ENCODE peak calls at places on chromosomes 2 and 18, in four cellular contexts. One of them, this sample, is unnamed.

GRCh38 chr2:142254057-142254456 is 123.2 kb upstream of the LRP1B start:
- DNase-seq in mammary epithelial cell: no peak
- DNase-seq in upper lobe of right lung: no peak
- DNase-seq in A549: no peak
- DNase-seq in this sample: no peak

GRCh38 chr2:123811846-123812245 is 213.2 kb upstream of the CNTNAP5 start:
- DNase-seq in mammary epithelial cell: no peak
- DNase-seq in A549: no peak
- DNase-seq in upper lobe of right lung: no peak
- DNase-seq in this sample: no peak

GRCh38 chr2:218397502-218398436 is 1.9 kb upstream of the CTDSP1 start:
- DNase-seq in upper lobe of right lung: peak; percentile 91
- DNase-seq in mammary epithelial cell: peak; percentile 85
- DNase-seq in A549: peak; percentile 87
- DNase-seq in this sample: peak; percentile 93

GRCh38 chr2:238820909-238821308 is 27.0 kb upstream of the TWIST2 start:
- DNase-seq in mammary epithelial cell: peak; percentile 18
- DNase-seq in A549: no peak
- DNase-seq in upper lobe of right lung: no peak
- DNase-seq in this sample: no peak

GRCh38 chr2:4246364-4247131 is 543.2 kb downstream of the DCDC2C start:
- DNase-seq in mammary epithelial cell: no peak
- DNase-seq in A549: no peak
- DNase-seq in upper lobe of right lung: no peak
- DNase-seq in this sample: no peak

GRCh38 chr2:242051440-242051839 is 181.9 kb downstream of the RTP5 start:
- DNase-seq in A549: no peak
- DNase-seq in upper lobe of right lung: no peak
- DNase-seq in mammary epithelial cell: no peak
- DNase-seq in this sample: no peak

GRCh38 chr18:7482342-7482741 is 84.8 kb upstream of the PTPRM start:
- DNase-seq in mammary epithelial cell: peak; percentile 45
- DNase-seq in A549: no peak
- DNase-seq in upper lobe of right lung: no peak
- DNase-seq in this sample: no peak

GRCh38 chr2:200025717-200026116 is 70.3 kb downstream of the MAIP1 start:
- DNase-seq in upper lobe of right lung: no peak
- DNase-seq in mammary epithelial cell: no peak
- DNase-seq in A549: no peak
- DNase-seq in this sample: no peak

GRCh38 chr18:10271481-10271880 is 183.0 kb upstream of the APCDD1 start:
- DNase-seq in upper lobe of right lung: no peak
- DNase-seq in mammary epithelial cell: no peak
- DNase-seq in A549: no peak
- DNase-seq in this sample: no peak

GRCh38 chr2:210167227-210167626 is 4.0 kb downstream of the KANSL1L start:
- DNase-seq in upper lobe of right lung: no peak
- DNase-seq in A549: no peak
- DNase-seq in mammary epithelial cell: no peak
- DNase-seq in this sample: no peak

GRCh38 chr2:109423556-109424359 is 190.0 kb downstream of the SEPTIN10 start:
- DNase-seq in mammary epithelial cell: no peak
- DNase-seq in upper lobe of right lung: no peak
- DNase-seq in A549: no peak
- DNase-seq in this sample: peak; percentile 53
- TF ChIP-seq CTCF in mammary epithelial cell: no peak
- TF ChIP-seq CTCF in upper lobe of right lung: no peak
- TF ChIP-seq CTCF in A549: no peak
- TF ChIP-seq CTCF in this sample: no peak

GRCh38 chr18:1805526-1805925 is 765.8 kb downstream of the METTL4 start:
- DNase-seq in mammary epithelial cell: no peak
- DNase-seq in upper lobe of right lung: no peak
- DNase-seq in A549: no peak
- DNase-seq in this sample: no peak

GRCh38 chr18:1806884-1807615 is 764.3 kb downstream of the METTL4 start:
- DNase-seq in mammary epithelial cell: no peak
- DNase-seq in upper lobe of right lung: no peak
- DNase-seq in A549: no peak
- DNase-seq in this sample: no peak

GRCh38 chr18:1811282-1811681 is 760.0 kb downstream of the METTL4 start:
- DNase-seq in upper lobe of right lung: no peak
- DNase-seq in mammary epithelial cell: no peak
- DNase-seq in A549: no peak
- DNase-seq in this sample: no peak
- H3K4me3 ChIP-seq in upper lobe of right lung: no peak overlapping the region
- H3K4me3 ChIP-seq in mammary epithelial cell: no peak overlapping the region
- H3K4me3 ChIP-seq in A549: no peak overlapping the region
- H3K4me3 ChIP-seq in this sample: no peak overlapping the region

GRCh38 chr2:216320852-216321251 is 51.4 kb downstream of the MARCHF4 start:
- DNase-seq in A549: no peak
- DNase-seq in mammary epithelial cell: no peak
- DNase-seq in upper lobe of right lung: no peak
- DNase-seq in this sample: no peak

GRCh38 chr2:216316743-216317142 is 55.5 kb downstream of the MARCHF4 start:
- DNase-seq in A549: peak; percentile 83
- DNase-seq in mammary epithelial cell: peak; percentile 70
- DNase-seq in upper lobe of right lung: no peak
- DNase-seq in this sample: no peak

GRCh38 chr2:216317831-216318230 is 54.5 kb downstream of the MARCHF4 start:
- DNase-seq in A549: no peak
- DNase-seq in upper lobe of right lung: no peak
- DNase-seq in mammary epithelial cell: no peak
- DNase-seq in this sample: no peak

GRCh38 chr2:216319771-216320170 is 52.5 kb downstream of the MARCHF4 start:
- DNase-seq in A549: peak; percentile 19
- DNase-seq in mammary epithelial cell: no peak
- DNase-seq in upper lobe of right lung: no peak
- DNase-seq in this sample: no peak

GRCh38 chr2:216318470-216318869 is 53.8 kb downstream of the MARCHF4 start:
- DNase-seq in upper lobe of right lung: no peak
- DNase-seq in mammary epithelial cell: no peak
- DNase-seq in A549: no peak
- DNase-seq in this sample: no peak
- H3K4me1 ChIP-seq in upper lobe of right lung: no peaks in the 10 kb centered on the region
- H3K4me1 ChIP-seq in mammary epithelial cell: peaks cover 7% of the 10 kb centered on the region
- H3K4me1 ChIP-seq in A549: peaks cover 64% of the 10 kb centered on the region
- H3K4me1 ChIP-seq in this sample: no peaks in the 10 kb centered on the region

GRCh38 chr2:106041150-106041549 is 153.0 kb downstream of the UXS1 start:
- DNase-seq in A549: no peak
- DNase-seq in upper lobe of right lung: no peak
- DNase-seq in mammary epithelial cell: no peak
- DNase-seq in this sample: no peak

GRCh38 chr2:106038598-106039375 is 155.3 kb downstream of the UXS1 start:
- DNase-seq in A549: no peak
- DNase-seq in upper lobe of right lung: no peak
- DNase-seq in mammary epithelial cell: peak; percentile 28
- DNase-seq in this sample: no peak

GRCh38 chr2:106039634-106040033 is 154.5 kb downstream of the UXS1 start:
- DNase-seq in upper lobe of right lung: no peak
- DNase-seq in mammary epithelial cell: no peak
- DNase-seq in A549: no peak
- DNase-seq in this sample: no peak

GRCh38 chr2:106044021-106044420 is 150.1 kb downstream of the UXS1 start:
- DNase-seq in upper lobe of right lung: no peak
- DNase-seq in A549: no peak
- DNase-seq in mammary epithelial cell: no peak
- DNase-seq in this sample: no peak
- TF ChIP-seq CTCF in upper lobe of right lung: no peak
- TF ChIP-seq CTCF in A549: no peak
- TF ChIP-seq CTCF in mammary epithelial cell: no peak
- TF ChIP-seq CTCF in this sample: no peak

GRCh38 chr18:63951302-63951705 is 2.2 kb downstream of the HMSD start:
- DNase-seq in mammary epithelial cell: peak; percentile 19
- DNase-seq in A549: no peak
- DNase-seq in upper lobe of right lung: no peak
- DNase-seq in this sample: no peak

GRCh38 chr18:63949068-63949737 is at the start of gene HMSD:
- DNase-seq in A549: peak; percentile 40
- DNase-seq in mammary epithelial cell: peak; percentile 60
- DNase-seq in upper lobe of right lung: peak; percentile 88
- DNase-seq in this sample: peak; percentile 95

DNA sequence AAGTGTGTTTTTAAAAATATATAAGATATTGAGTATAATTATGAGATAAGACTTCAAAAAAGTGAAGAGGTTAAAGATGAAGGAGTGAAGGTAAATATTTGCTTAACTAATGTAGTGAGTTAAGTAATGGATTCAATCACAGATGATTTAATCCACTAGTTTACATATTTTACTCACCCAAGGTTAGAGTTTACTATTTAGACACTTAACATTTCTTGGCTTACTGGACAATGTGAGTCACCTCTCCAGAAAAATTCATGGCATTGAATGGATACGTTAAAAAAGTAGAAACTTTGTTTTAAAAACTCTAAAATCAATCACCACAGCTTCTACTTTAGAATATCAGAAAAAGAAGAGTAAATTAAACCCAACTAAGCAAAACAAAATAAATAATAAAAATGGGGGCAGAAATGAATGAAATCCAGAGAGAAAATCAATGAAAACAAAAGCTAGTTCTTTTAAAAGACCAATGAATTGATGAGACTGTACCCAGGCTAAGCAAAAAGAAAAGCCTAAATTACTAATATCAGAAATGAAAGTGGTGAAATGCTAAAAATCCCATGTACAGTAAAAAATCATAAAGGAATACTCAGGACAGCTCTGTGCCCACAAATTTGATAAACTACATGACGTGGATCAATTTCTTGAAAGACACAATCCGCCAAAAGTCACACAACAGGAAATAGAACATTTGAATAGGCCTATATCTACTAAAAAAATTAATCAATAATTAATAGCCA is 1.9 kb upstream of the HMSD start:
- DNase-seq in upper lobe of right lung: no peak
- DNase-seq in mammary epithelial cell: no peak
- DNase-seq in A549: no peak
- DNase-seq in this sample: no peak
- H3K4me3 ChIP-seq in upper lobe of right lung: no peak overlapping the region
- H3K4me3 ChIP-seq in mammary epithelial cell: no peak overlapping the region
- H3K4me3 ChIP-seq in A549: no peak overlapping the region
- H3K4me3 ChIP-seq in this sample: no peak overlapping the region

DNA sequence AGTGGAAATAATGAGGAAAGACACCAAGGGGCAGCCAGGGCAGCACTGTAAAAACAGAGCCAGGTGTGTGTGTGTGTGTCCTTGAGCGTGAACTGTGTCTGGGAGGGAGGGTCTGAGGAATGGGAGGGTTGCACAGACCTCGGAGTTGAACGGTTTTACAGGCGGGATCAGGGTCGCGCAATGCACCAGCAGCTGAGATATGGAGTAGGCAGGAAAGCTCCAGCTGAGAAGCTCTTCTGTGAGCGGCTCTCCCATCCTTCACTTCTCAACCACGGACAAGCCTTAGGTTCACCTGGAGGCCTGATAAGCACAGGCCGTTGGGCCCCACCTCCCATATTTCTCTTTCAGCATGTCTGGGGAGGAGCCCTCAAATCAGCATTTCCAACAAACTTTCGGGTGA is 12.1 kb downstream of the SERTAD2 start:
- DNase-seq in A549: no peak
- DNase-seq in upper lobe of right lung: no peak
- DNase-seq in mammary epithelial cell: no peak
- DNase-seq in this sample: no peak
- H3K4me1 ChIP-seq in A549: peaks cover 71% of the 10 kb centered on the region
- H3K4me1 ChIP-seq in upper lobe of right lung: peaks cover 43% of the 10 kb centered on the region
- H3K4me1 ChIP-seq in mammary epithelial cell: peaks cover 86% of the 10 kb centered on the region
- H3K4me1 ChIP-seq in this sample: peaks cover 17% of the 10 kb centered on the region

GRCh38 chr2:43169987-43170732 is 56.2 kb downstream of the ZFP36L2 start:
- DNase-seq in A549: peak; percentile 64
- DNase-seq in upper lobe of right lung: no peak
- DNase-seq in mammary epithelial cell: no peak
- DNase-seq in this sample: no peak

GRCh38 chr2:43168016-43168369 is 58.4 kb downstream of the ZFP36L2 start:
- DNase-seq in A549: no peak
- DNase-seq in mammary epithelial cell: no peak
- DNase-seq in upper lobe of right lung: no peak
- DNase-seq in this sample: peak; percentile 41

GRCh38 chr2:43171789-43172188 is 54.6 kb downstream of the ZFP36L2 start:
- DNase-seq in upper lobe of right lung: no peak
- DNase-seq in A549: no peak
- DNase-seq in mammary epithelial cell: no peak
- DNase-seq in this sample: peak; percentile 13

GRCh38 chr2:43170733-43171101 is 55.7 kb downstream of the ZFP36L2 start:
- DNase-seq in A549: no peak
- DNase-seq in upper lobe of right lung: no peak
- DNase-seq in mammary epithelial cell: no peak
- DNase-seq in this sample: no peak

GRCh38 chr2:43169091-43169936 is 57.1 kb downstream of the ZFP36L2 start:
- DNase-seq in upper lobe of right lung: peak; percentile 77
- DNase-seq in A549: peak; percentile 75
- DNase-seq in mammary epithelial cell: no peak
- DNase-seq in this sample: peak; percentile 65
- TF ChIP-seq CTCF in upper lobe of right lung: no peak
- TF ChIP-seq CTCF in A549: no peak
- TF ChIP-seq CTCF in mammary epithelial cell: no peak
- TF ChIP-seq CTCF in this sample: no peak

GRCh38 chr18:72993245-72993644 is 125.5 kb upstream of the NETO1 start:
- DNase-seq in A549: no peak
- DNase-seq in mammary epithelial cell: no peak
- DNase-seq in upper lobe of right lung: no peak
- DNase-seq in this sample: no peak
- H3K4me3 ChIP-seq in A549: no peak overlapping the region
- H3K4me3 ChIP-seq in mammary epithelial cell: no peak overlapping the region
- H3K4me3 ChIP-seq in upper lobe of right lung: no peak overlapping the region
- H3K4me3 ChIP-seq in this sample: no peak overlapping the region

DNA sequence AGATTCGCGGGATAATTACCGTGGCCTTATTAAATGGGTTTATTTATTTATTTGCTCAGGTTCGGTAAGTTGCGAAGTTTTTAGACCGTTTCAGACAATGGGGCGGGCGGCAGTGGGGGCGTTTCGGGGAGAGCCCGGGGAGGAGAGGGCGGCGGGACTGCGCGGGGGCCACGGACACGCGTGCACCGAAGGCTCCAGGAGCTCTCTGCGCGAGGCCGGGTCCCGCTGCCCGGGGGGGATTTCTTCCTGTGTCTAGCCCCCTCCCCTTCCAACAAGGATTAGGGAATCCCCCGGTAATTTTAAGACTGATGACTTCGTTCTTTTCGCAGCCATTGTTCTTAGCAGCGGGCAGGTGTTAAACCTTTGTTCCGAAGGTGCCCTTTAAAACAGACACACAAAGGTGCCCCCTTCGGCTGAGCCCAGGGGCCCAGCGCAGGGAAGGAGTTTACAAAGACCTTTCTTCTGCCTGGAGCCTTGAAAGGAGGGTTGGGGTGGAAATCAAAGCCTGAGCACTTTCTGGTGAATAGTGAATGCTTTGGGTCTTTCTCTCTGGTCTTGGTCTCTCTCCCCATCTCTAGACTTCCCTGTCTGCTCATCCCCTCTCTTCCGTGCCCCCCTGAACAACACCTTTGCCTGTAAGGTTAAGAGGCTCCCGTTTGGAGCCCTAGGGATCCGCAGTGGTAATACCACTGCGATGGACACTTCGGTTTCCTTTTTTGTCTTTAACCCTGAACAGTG is 2.1 kb downstream of the TRIB2 start:
- DNase-seq in A549: no peak
- DNase-seq in upper lobe of right lung: no peak
- DNase-seq in mammary epithelial cell: peak; percentile 22
- DNase-seq in this sample: peak; percentile 76
- H3K4me1 ChIP-seq in A549: peaks cover 15% of the 10 kb centered on the region
- H3K4me1 ChIP-seq in upper lobe of right lung: peaks cover 39% of the 10 kb centered on the region
- H3K4me1 ChIP-seq in mammary epithelial cell: peaks cover 51% of the 10 kb centered on the region
- H3K4me1 ChIP-seq in this sample: peaks cover 52% of the 10 kb centered on the region